ENCODE peak calls at places on chromosomes 4 and X, in five cellular contexts. K is ecto neural progenitor cell, M is ELR, U is HFF-Myc, B is prostate gland. V is an unnamed sample.

GRCh38 chrX:55342533-55343501 is 78.1 kb upstream of the PAGE3 start:
- DNase-seq in U (no peak), M (peak), B (no peak), K (no peak), V (peak)

GRCh38 chr4:123390846-123391456 is 5.6 kb upstream of the SPRY1 start:
- DNase-seq in U (no peak), B (no peak), M (peak), K (no peak), V (peak)

GRCh38 chrX:124388562-124388961 is 42.2 kb downstream of the SH2D1A start:
- DNase-seq in B (peak), M (peak), U (no peak), K (peak), V (peak)

GRCh38 chrX:30893206-30893605 is 4.2 kb upstream of the TAB3 start:
- DNase-seq in U (no peak), B (no peak), M (no peak), K (no peak), V (peak)

GRCh38 chr4:149409186-149410056 is 406.2 kb downstream of the IQCM start:
- DNase-seq in K (no peak), B (no peak), U (peak), M (peak), V (peak)

GRCh38 chr4:80371046-80371445 is 35.5 kb downstream of the CFAP299 start:
- DNase-seq in K (no peak), U (no peak), M (no peak), B (no peak), V (no peak)

GRCh38 chr4:182967403-182967802 is 50.2 kb upstream of the DCTD start:
- DNase-seq in M (no peak), U (no peak), B (no peak), K (no peak), V (no peak)

GRCh38 chrX:56726609-56727008 is 2.4 kb upstream of the NBDY start:
- DNase-seq in M (peak), K (no peak), B (peak), U (no peak), V (peak)

GRCh38 chr4:20326977-20327376 is 75.3 kb downstream of the SLIT2 start:
- DNase-seq in B (no peak), M (no peak), U (no peak), K (no peak), V (no peak)

GRCh38 chrX:12206413-12206812 is 68.1 kb downstream of the FRMPD4 start:
- DNase-seq in U (no peak), B (no peak), M (no peak), K (no peak), V (no peak)

GRCh38 chrX:115901241-115901640 is 269.3 kb upstream of the AGTR2 start:
- DNase-seq in U (no peak), K (no peak), B (no peak), M (no peak), V (no peak)

GRCh38 chr4:140137654-140138053 is 16.3 kb downstream of the MAML3 start:
- DNase-seq in M (peak), B (peak), U (no peak), K (no peak), V (peak)

GRCh38 chr4:120685756-120686278 is 236.7 kb downstream of the PRDM5 start:
- DNase-seq in M (no peak), U (no peak), K (no peak), B (no peak), V (peak)

GRCh38 chrX:68660746-68661145 is 13.3 kb downstream of the STARD8 start:
- DNase-seq in M (no peak), K (no peak), B (no peak), U (no peak), V (no peak)

GRCh38 chr4:101835121-101835904 is 44.8 kb downstream of the BANK1 start:
- DNase-seq in K (no peak), U (no peak), M (peak), B (peak), V (peak)

GRCh38 chr4:39587881-39588280 is 50.8 kb downstream of the SMIM14 start:
- DNase-seq in M (peak), U (no peak), K (no peak), B (no peak), V (peak)

GRCh38 chrX:18707442-18708049 is at the start of gene PPEF1:
- DNase-seq in U (no peak), B (no peak), M (no peak), K (no peak), V (no peak)

GRCh38 chrX:120365320-120365719 is 3.4 kb downstream of the ATP1B4 start:
- DNase-seq in K (peak), B (peak), U (no peak), M (peak), V (peak)

GRCh38 chr4:128600996-128601857 is 208.3 kb upstream of the JADE1 start:
- DNase-seq in M (peak), K (no peak), U (peak), B (peak), V (peak)

GRCh38 chr4:140884431-140885058 is 128.4 kb upstream of the TBC1D9 start:
- DNase-seq in K (peak), B (no peak), U (peak), M (peak), V (peak)

GRCh38 chr4:5165419-5166369 is 114.4 kb downstream of the STK32B start:
- DNase-seq in K (peak), M (peak), B (no peak), U (peak), V (peak)

GRCh38 chr4:5921074-5921473 is 28.2 kb upstream of the CRMP1 start:
- DNase-seq in U (no peak), M (no peak), B (no peak), K (no peak), V (no peak)

GRCh38 chrX:39576081-39576701 is 521.6 kb downstream of the BCOR start:
- DNase-seq in B (no peak), M (no peak), K (peak), U (no peak), V (no peak)

GRCh38 chrX:110965409-110965808 is 130.6 kb upstream of the PAK3 start:
- DNase-seq in M (peak), U (no peak), K (no peak), B (no peak), V (no peak)

GRCh38 chrX:21885568-21885967 is 29.8 kb downstream of the YY2 start:
- DNase-seq in B (no peak), K (no peak), U (no peak), M (no peak), V (peak)

GRCh38 chr4:156568041-156568440 is 403.6 kb downstream of the PDGFC start:
- DNase-seq in M (no peak), B (peak), U (no peak), K (no peak), V (peak)

GRCh38 chr4:1826531-1827350 is 29.2 kb downstream of the LETM1 start:
- DNase-seq in K (no peak), M (no peak), U (no peak), B (no peak), V (no peak)

GRCh38 chr4:84994280-84994679 is 27.8 kb upstream of the WDFY3 start:
- DNase-seq in M (no peak), U (no peak), B (no peak), K (peak), V (peak)

GRCh38 chr4:104064650-104065577 is 345.1 kb upstream of the TACR3 start:
- DNase-seq in M (peak), K (peak), U (no peak), B (peak), V (peak)

GRCh38 chr4:156545003-156545785 is 426.4 kb downstream of the PDGFC start:
- DNase-seq in K (no peak), U (no peak), M (no peak), B (no peak), V (peak)

GRCh38 chr4:158285429-158286216 is 75.3 kb downstream of the TMEM144 start:
- DNase-seq in U (no peak), B (no peak), K (no peak), M (no peak), V (no peak)

GRCh38 chrX:97126020-97126419 is 242.3 kb downstream of the RPA4 start:
- DNase-seq in K (no peak), U (no peak), M (no peak), B (no peak), V (peak)

GRCh38 chrX:114581528-114582263 is 2.2 kb upstream of the HTR2C start:
- DNase-seq in U (no peak), M (no peak), K (peak), B (no peak), V (no peak)

V was measured in cardiac fibroblast.